ENCODE peak calls at places on chromosomes 5 and 9, in seven cellular contexts. Z is midbrain; D is CD4-positive, alpha-beta T cell; V is Kasumi-1; E is M059J; U is activated CD4-positive, alpha-beta T cell treated with anti-CD3 and anti-CD28 coated beads, Interleukin-2, amount 50 U/mL, for 1 hour; C is amniotic stem cell. N is an unnamed sample.

GRCh38 chr5:169006878-169007790 is 293.8 kb downstream of the SLIT3 start:
- DNase-seq in Z (no peak), D (no peak), V (no peak), E (peak; percentile 32), U (no peak), C (no peak), N (no peak)

GRCh38 chr5:149581931-149582768 is 852 bp downstream of the ARHGEF37 start:
- DNase-seq in Z (peak; percentile 36), D (no peak), V (no peak), E (no peak), U (no peak), C (no peak), N (no peak)

GRCh38 chr9:124940521-124940893 is 376 bp downstream of the GOLGA1 start:
- DNase-seq in Z (peak; percentile 63), D (no peak), V (peak; percentile 41), E (no peak), U (no peak), C (no peak), N (no peak)

GRCh38 chr5:74122979-74123575 is 497.1 kb downstream of the ARHGEF28 start:
- DNase-seq in Z (no peak), D (no peak), V (no peak), E (no peak), U (no peak), C (no peak), N (no peak)

GRCh38 chr5:12099296-12099695 is 195.1 kb upstream of the CTNND2 start:
- DNase-seq in Z (no peak), D (no peak), V (no peak), E (no peak), U (no peak), C (no peak), N (no peak)

GRCh38 chr9:76576344-76576743 is 117.4 kb downstream of the GCNT1 start:
- DNase-seq in Z (no peak), D (no peak), V (peak; percentile 95), E (peak; percentile 98), U (peak; percentile 1), C (peak; percentile 66), N (no peak)

GRCh38 chr5:67061511-67061910 is 135.1 kb downstream of the CD180 start:
- DNase-seq in Z (no peak), D (no peak), V (no peak), E (no peak), U (no peak), C (no peak), N (no peak)

GRCh38 chr9:114161518-114161917 is 6.2 kb downstream of the COL27A1 start:
- DNase-seq in Z (no peak), D (no peak), V (no peak), E (no peak), U (no peak), C (no peak), N (no peak)

GRCh38 chr9:137454506-137455360 is 4.4 kb downstream of the NSMF start:
- DNase-seq in Z (no peak), D (no peak), V (no peak), E (no peak), U (no peak), C (no peak), N (no peak)

GRCh38 chr5:1830571-1831228 is 29.5 kb downstream of the NDUFS6 start:
- DNase-seq in Z (no peak), D (no peak), V (no peak), E (no peak), U (no peak), C (no peak), N (no peak)

GRCh38 chr9:127603226-127603625 is 8.9 kb upstream of the STXBP1 start:
- DNase-seq in Z (no peak), D (no peak), V (no peak), E (no peak), U (no peak), C (no peak), N (no peak)

GRCh38 chr5:157571357-157571827 is 4.2 kb downstream of the ADAM19 start:
- DNase-seq in Z (no peak), D (no peak), V (peak; percentile 85), E (peak; percentile 90), U (peak; percentile 33), C (no peak), N (peak; percentile 18)

GRCh38 chr9:122377241-122378164 is 6.7 kb downstream of the PTGS1 start:
- DNase-seq in Z (no peak), D (no peak), V (peak; percentile 54), E (peak; percentile 27), U (no peak), C (no peak), N (no peak)

GRCh38 chr9:133730994-133731715 is 7.0 kb downstream of the SARDH start:
- DNase-seq in Z (no peak), D (no peak), V (no peak), E (no peak), U (no peak), C (no peak), N (no peak)

GRCh38 chr5:81161012-81161601 is 72.0 kb upstream of the CKMT2 start:
- DNase-seq in Z (no peak), D (no peak), V (no peak), E (no peak), U (no peak), C (no peak), N (no peak)

GRCh38 chr9:13719410-13719809 is 439.9 kb upstream of the MPDZ start:
- DNase-seq in Z (no peak), D (no peak), V (no peak), E (peak; percentile 57), U (no peak), C (no peak), N (no peak)

GRCh38 chr5:84885479-84886258 is 501.0 kb upstream of the EDIL3 start:
- DNase-seq in Z (no peak), D (no peak), V (no peak), E (peak; percentile 29), U (no peak), C (peak; percentile 38), N (no peak)